ENCODE peak calls at places on chromosome 6, in six cellular contexts. Z is CD8-positive, alpha-beta T cell; A is aorta; D is A673; F is heart right ventricle; S is breast epithelium. U is an unnamed sample. For H3K4me1, the result is how much of the 10 kb centered on the place peaks cover.

GRCh38 chr6:152220785-152221184 is 413.3 kb downstream of the ESR1 start:
- DNase-seq in Z (no peak), A (no peak), D (no peak), F (peak), S (no peak), U (peak)

GRCh38 chr6:32190054-32190945 is at the start of gene PBX2:
- DNase-seq in Z (peak), A (peak), D (peak), F (peak), S (peak), U (peak)

GRCh38 chr6:105803439-105803838 is 282.7 kb upstream of the PRDM1 start:
- DNase-seq in Z (no peak), A (no peak), D (no peak), F (no peak), S (no peak), U (no peak)

GRCh38 chr6:45483021-45483420 is 105.3 kb upstream of the SUPT3H start:
- DNase-seq in Z (no peak), A (no peak), D (no peak), F (no peak), S (no peak), U (no peak)

GRCh38 chr6:57265755-57266221 is 43.7 kb upstream of the RAB23 start:
- DNase-seq in Z (no peak), A (no peak), D (no peak), F (no peak), S (no peak), U (no peak)

GRCh38 chr6:12233693-12234551 is 56.2 kb upstream of the EDN1 start:
- DNase-seq in Z (peak), A (no peak), D (peak), F (peak), S (peak), U (no peak)

GRCh38 chr6:126039284-126039683 is 52.9 kb downstream of the TRMT11 start:
- DNase-seq in Z (no peak), A (no peak), D (no peak), F (no peak), S (no peak), U (no peak)

GRCh38 chr6:165231581-165232276 is 77.7 kb downstream of the C6orf118 start:
- DNase-seq in Z (no peak), A (no peak), D (peak), F (peak), S (no peak), U (no peak)

GRCh38 chr6:54981647-54982046 is 135.1 kb downstream of the FAM83B start:
- DNase-seq in Z (no peak), A (no peak), D (no peak), F (no peak), S (no peak), U (no peak)

GRCh38 chr6:72553531-72554202 is 68.2 kb upstream of the KCNQ5 start:
- DNase-seq in Z (no peak), A (no peak), D (peak), F (no peak), S (no peak), U (no peak)

GRCh38 chr6:149181304-149181703 is 136.2 kb upstream of the TAB2 start:
- DNase-seq in Z (no peak), A (no peak), D (no peak), F (no peak), S (no peak), U (no peak)

GRCh38 chr6:115935361-115935760 is 125.3 kb downstream of the FRK start:
- DNase-seq in Z (no peak), A (no peak), D (no peak), F (no peak), S (no peak), U (no peak)

GRCh38 chr6:152091851-152092341 is 284.4 kb downstream of the ESR1 start:
- DNase-seq in Z (no peak), A (no peak), D (no peak), F (no peak), S (no peak), U (no peak)

GRCh38 chr6:113645576-113645970 is 211.6 kb upstream of the MARCKS start:
- DNase-seq in Z (no peak), A (no peak), D (no peak), F (no peak), S (peak), U (no peak)

GRCh38 chr6:9520417-9521151 is 894.3 kb downstream of the TFAP2A start:
- DNase-seq in Z (no peak), A (no peak), D (peak), F (no peak), S (no peak), U (no peak)

GRCh38 chr6:3266170-3266569 is 7.4 kb downstream of the PSMG4 start:
- DNase-seq in Z (no peak), A (no peak), D (no peak), F (no peak), S (no peak), U (no peak)

GRCh38 chr6:3265671-3266070 is 6.9 kb downstream of the PSMG4 start:
- DNase-seq in Z (no peak), A (no peak), D (no peak), F (no peak), S (no peak), U (no peak)

GRCh38 chr6:3263091-3263490 is 4.3 kb downstream of the PSMG4 start:
- DNase-seq in Z (no peak), A (no peak), D (no peak), F (no peak), S (no peak), U (no peak)

GRCh38 chr6:3261921-3262320 is 3.2 kb downstream of the PSMG4 start:
- DNase-seq in Z (no peak), A (peak), D (no peak), F (no peak), S (no peak), U (no peak)

DNA sequence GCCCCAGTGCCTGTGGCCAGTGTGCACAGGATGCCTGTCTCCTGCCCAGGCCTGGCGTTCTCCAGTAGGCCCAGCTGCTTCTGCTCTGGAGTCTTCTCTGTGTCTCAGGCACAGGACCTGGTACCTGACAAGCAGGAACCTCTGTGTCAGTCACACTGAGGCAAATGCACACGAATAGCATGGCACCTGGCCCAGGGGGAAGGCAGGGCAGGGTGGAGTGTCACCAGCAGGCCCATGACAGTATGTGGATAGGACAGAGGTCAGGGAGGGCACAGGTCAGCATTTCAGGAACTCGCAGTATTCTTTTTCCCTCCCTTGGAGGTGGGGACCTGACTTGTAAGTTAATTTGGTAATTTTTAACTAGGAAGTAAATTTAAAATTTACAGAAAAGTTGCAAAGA is 5.6 kb downstream of the PSMG4 start:
- DNase-seq in Z (no peak), A (peak), D (no peak), F (no peak), S (no peak), U (no peak)
- H3K4me1 ChIP-seq in Z (under half), A (under half), D (under half), F (under half), S (under half), U (under half)

GRCh38 chr6:140773276-140773675 is 1359.4 kb upstream of the GJE1 start:
- DNase-seq in Z (no peak), A (no peak), D (peak), F (no peak), S (no peak), U (no peak)

GRCh38 chr6:140777780-140778179 is 1354.9 kb upstream of the GJE1 start:
- DNase-seq in Z (no peak), A (no peak), D (no peak), F (no peak), S (no peak), U (no peak)

GRCh38 chr6:140768133-140768532 is 1364.6 kb upstream of the GJE1 start:
- DNase-seq in Z (no peak), A (no peak), D (no peak), F (no peak), S (no peak), U (no peak)

GRCh38 chr6:140779341-140779740 is 1353.4 kb upstream of the GJE1 start:
- DNase-seq in Z (no peak), A (no peak), D (no peak), F (no peak), S (no peak), U (no peak)

DNA sequence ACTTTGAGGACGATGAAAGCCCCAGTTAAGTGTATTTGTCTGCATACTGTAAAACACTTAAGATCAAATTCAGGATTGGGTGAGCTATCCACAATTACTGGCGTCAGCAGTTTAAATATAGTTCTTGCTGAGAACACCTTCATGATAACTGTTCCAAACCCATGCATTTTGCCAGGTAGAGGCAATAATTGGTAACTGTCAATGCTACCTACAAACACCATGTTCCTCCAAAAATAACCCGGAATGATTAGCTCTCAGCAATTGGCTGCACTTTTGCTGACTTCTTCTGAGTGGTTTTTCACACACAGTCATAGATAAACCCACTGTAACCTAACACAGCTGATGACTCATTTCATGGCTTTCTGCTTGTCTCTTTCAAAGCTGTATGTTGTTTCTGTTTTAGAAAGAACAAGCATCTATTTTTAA is 1358.6 kb upstream of the GJE1 start:
- DNase-seq in Z (no peak), A (no peak), D (peak), F (peak), S (no peak), U (peak)
- H3K4me3 ChIP-seq in Z (no peak), A (no peak), D (no peak), F (no peak), S (no peak), U (no peak)

GRCh38 chr6:110334425-110335158 is 23.6 kb downstream of the METTL24 start:
- DNase-seq in Z (no peak), A (no peak), D (no peak), F (no peak), S (no peak), U (no peak)
- H3K4me1 ChIP-seq in Z (under half), A (under half), D (under half), F (under half), S (under half), U (under half)

GRCh38 chr6:144113366-144113765 is 18.0 kb upstream of the SF3B5 start:
- DNase-seq in Z (no peak), A (no peak), D (no peak), F (no peak), S (no peak), U (no peak)
- H3K4me3 ChIP-seq in Z (no peak), A (no peak), D (no peak), F (no peak), S (no peak), U (no peak)

GRCh38 chr6:1329708-1330107 is 17.8 kb downstream of the FOXQ1 start:
- DNase-seq in Z (no peak), A (no peak), D (no peak), F (no peak), S (no peak), U (no peak)
- H3K4me1 ChIP-seq in Z (under half), A (under half), D (under half), F (under half), S (under half), U (under half)

DNA sequence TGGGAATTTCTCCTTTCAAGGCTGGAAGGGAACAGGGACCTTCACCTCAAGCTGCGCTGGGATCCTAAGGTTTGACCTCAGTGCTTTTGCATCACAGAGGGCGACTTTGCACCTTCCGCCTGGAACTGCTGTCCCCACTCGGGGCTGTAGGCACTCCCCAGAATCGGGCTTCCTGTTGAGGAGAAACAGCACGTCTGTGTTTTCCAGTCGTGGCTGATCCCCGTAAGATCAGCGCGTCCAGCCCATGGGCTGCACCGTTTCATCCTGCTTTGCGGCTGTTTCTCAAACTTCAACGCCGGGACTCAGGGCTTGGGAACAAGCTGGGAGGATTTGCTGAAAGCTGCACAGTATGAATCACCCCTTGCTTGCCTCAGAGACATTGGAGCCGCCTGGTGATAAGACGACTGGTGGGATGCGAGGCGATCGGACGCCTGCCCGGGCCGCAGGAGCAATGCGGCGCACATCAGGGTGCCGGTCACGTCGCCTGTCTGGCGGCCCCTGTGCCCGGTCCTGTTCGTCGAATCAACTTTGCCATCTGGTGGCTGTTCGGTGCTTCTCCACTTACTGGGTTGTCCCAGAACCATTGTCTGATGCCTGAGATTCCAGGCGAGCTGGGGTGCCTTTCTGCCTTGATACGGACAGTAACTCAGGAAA is 53.6 kb upstream of the FRMD1 start:
- DNase-seq in Z (no peak), A (peak), D (peak), F (peak), S (peak), U (peak)
- H3K4me3 ChIP-seq in Z (no peak), A (no peak), D (no peak), F (peak), S (peak), U (peak)